ENCODE peak calls at places on chromosomes 1 and 21, in ten cellular contexts. M, V, T, A, W, I, D, B, H and Q are unnamed samples.

GRCh38 chr21:15326032-15326867 is 261.4 kb upstream of the NRIP1 start:
- DNase-seq in V (no peak), I (no peak), D (no peak), M (no peak), H (no peak), A (no peak), T (no peak), W (no peak), B (no peak), Q (no peak)

GRCh38 chr1:56235909-56236510 is 343.4 kb downstream of the PLPP3 start:
- DNase-seq in T (no peak), H (no peak), D (no peak), A (no peak), I (no peak), V (no peak), M (no peak), W (no peak), B (no peak), Q (peak; percentile 78)

GRCh38 chr1:150999051-150999674 is 7.5 kb downstream of the MINDY1 start:
- DNase-seq in A (peak; percentile 65), B (no peak), M (no peak), H (no peak), T (no peak), W (no peak), I (no peak), V (no peak), D (no peak), Q (no peak)

GRCh38 chr21:43808367-43808766 is 19.0 kb downstream of the RRP1 start:
- DNase-seq in H (no peak), T (no peak), A (no peak), W (peak; percentile 27), M (no peak), I (no peak), B (no peak), D (no peak), V (no peak), Q (no peak)

GRCh38 chr1:156869455-156869854 is 8.8 kb downstream of the NTRK1 start:
- DNase-seq in H (no peak), M (no peak), D (no peak), W (no peak), I (no peak), T (no peak), B (no peak), V (no peak), A (no peak), Q (no peak)

GRCh38 chr1:19315378-19316206 is 3.5 kb downstream of the SLC66A1 start:
- DNase-seq in A (peak; percentile 42), D (no peak), W (no peak), H (no peak), I (no peak), V (peak; percentile 35), T (peak; percentile 28), M (no peak), B (no peak), Q (no peak)

GRCh38 chr1:226411619-226412018 is 3.7 kb upstream of the PARP1 start:
- DNase-seq in M (no peak), W (no peak), D (no peak), B (no peak), A (no peak), I (no peak), H (no peak), T (no peak), V (peak; percentile 86), Q (no peak)

GRCh38 chr1:183871142-183871541 is 66.2 kb downstream of the RGL1 start:
- DNase-seq in H (no peak), I (no peak), T (no peak), B (no peak), M (no peak), A (peak; percentile 84), W (no peak), D (no peak), V (no peak), Q (peak; percentile 16)

GRCh38 chr1:225004396-225004795 is 74.9 kb downstream of the DNAH14 start:
- DNase-seq in A (no peak), T (no peak), V (no peak), H (no peak), B (no peak), D (no peak), M (no peak), W (no peak), I (no peak), Q (no peak)